ENCODE peak calls at places on chromosome 11, in six cellular contexts. V is endothelial cell, B is RWPE1, L is fibroblast of lung, H is astrocyte of the cerebellum, O is GM13976. M is an unnamed sample.

GRCh38 chr11:34180045-34180813 is 74.8 kb downstream of the NAT10 start:
- DNase-seq in H (no peak), V (no peak), O (peak; percentile 69), B (no peak), L (no peak), M (peak; percentile 62)

GRCh38 chr11:71256080-71256479 is 3.7 kb upstream of the SHANK2 start:
- DNase-seq in O (no peak), V (no peak), L (no peak), B (no peak), H (no peak), M (no peak)

GRCh38 chr11:71304491-71304890 is 52.1 kb upstream of the SHANK2 start:
- DNase-seq in V (no peak), O (no peak), H (no peak), L (no peak), B (no peak), M (no peak)

GRCh38 chr11:62665630-62666258 is 632 bp downstream of the CSKMT start:
- DNase-seq in B (peak; percentile 46), O (peak; percentile 62), L (peak; percentile 66), V (peak; percentile 52), H (no peak), M (no peak)

GRCh38 chr11:10329935-10330334 is 25.1 kb downstream of the ADM start:
- DNase-seq in V (no peak), B (no peak), L (peak; percentile 89), H (peak; percentile 74), O (no peak), M (no peak)

GRCh38 chr11:46659908-46660307 is 40.5 kb downstream of the ARHGAP1 start:
- DNase-seq in L (peak; percentile 83), B (no peak), H (peak; percentile 62), V (no peak), O (no peak), M (no peak)

GRCh38 chr11:4125141-4125540 is 30.5 kb downstream of the RRM1 start:
- DNase-seq in L (peak; percentile 6), V (no peak), O (no peak), B (peak; percentile 31), H (no peak), M (no peak)

GRCh38 chr11:133509924-133510697 is 22.2 kb downstream of the OPCML start:
- DNase-seq in O (no peak), L (no peak), B (no peak), V (no peak), H (no peak), M (no peak)

GRCh38 chr11:67468509-67468834 is 579 bp downstream of the TMEM134 start:
- DNase-seq in L (no peak), V (peak; percentile 31), B (no peak), H (no peak), O (no peak), M (no peak)

GRCh38 chr11:43756575-43756974 is 76.0 kb downstream of the HSD17B12 start:
- DNase-seq in L (peak; percentile 59), V (no peak), H (no peak), B (no peak), O (no peak), M (no peak)

DNA sequence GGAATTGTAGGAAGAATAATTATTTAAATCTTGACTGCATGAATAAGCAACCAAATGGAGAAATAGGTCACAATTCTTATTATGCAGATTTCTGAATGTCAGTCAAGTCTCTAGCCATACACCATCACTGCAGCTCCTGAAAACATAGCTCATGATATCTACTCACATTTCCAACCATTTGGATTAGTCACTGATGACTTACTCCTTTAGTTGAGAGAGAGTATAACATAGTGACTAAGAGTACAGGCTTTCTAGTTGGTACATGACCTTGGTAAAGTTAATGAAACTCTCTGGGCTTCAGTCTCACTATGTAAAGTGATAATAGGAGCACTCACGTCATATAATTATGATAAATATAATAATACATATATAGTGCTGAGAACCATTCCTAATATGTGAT is 265.2 kb downstream of the KCNA4 start:
- DNase-seq in B (peak; percentile 38), L (peak; percentile 6), V (no peak), H (no peak), O (no peak), M (no peak)
- TF ChIP-seq CTCF in B (no peak), L (no peak), V (no peak), H (no peak), O (no peak), M (no peak)

GRCh38 chr11:12100429-12100828 is 10.0 kb upstream of the MICAL2 start:
- DNase-seq in V (no peak), L (no peak), H (no peak), O (no peak), B (no peak), M (no peak)

GRCh38 chr11:12098601-12099000 is 11.8 kb upstream of the MICAL2 start:
- DNase-seq in O (no peak), L (no peak), B (no peak), V (no peak), H (no peak), M (no peak)

GRCh38 chr11:12100886-12101285 is 9.5 kb upstream of the MICAL2 start:
- DNase-seq in B (no peak), V (no peak), L (no peak), H (no peak), O (no peak), M (no peak)

GRCh38 chr11:12101318-12101717 is 9.1 kb upstream of the MICAL2 start:
- DNase-seq in L (no peak), H (no peak), O (no peak), B (no peak), V (no peak), M (no peak)

DNA sequence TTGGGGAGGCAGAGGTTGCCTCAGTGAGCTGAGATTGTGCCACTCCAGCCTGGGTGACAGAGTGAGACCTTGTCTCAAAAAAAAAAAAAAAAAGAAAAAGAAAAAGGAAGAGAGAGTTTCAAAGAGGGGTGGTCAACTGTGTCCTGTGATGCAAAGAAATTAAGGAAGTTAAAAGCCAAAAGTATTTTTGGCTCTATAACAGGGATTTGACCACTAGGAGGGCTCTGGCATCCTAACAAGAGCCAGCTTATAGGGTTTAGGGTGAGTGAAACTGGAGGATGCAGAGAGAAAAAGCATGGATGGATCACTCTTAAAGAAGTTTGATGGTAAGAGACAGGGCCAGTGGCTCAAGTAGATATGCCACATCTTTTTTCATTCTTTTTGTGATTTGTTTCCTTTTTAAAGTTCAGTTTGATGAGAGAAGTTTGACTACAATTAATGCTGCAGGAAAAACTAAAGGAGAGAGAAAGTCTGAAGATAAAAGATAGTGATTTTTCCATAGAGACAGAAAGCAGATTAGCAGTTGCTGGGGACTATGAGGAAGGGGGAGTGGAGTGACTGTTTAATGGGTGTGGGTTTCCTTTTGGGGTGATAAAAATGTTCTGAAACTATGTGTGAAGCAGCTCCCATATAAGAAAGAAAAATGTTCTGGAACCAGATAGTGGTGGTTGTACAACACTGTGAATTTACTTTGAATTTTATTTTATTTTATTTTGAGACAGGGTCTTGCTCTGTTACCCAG is 11.1 kb upstream of the MICAL2 start:
- DNase-seq in O (no peak), H (no peak), B (no peak), V (no peak), L (no peak), M (no peak)
- TF ChIP-seq CTCF in O (no peak), H (no peak), B (no peak), V (no peak), L (peak; percentile 17), M (no peak)

GRCh38 chr11:117945047-117945820 is 16.0 kb upstream of the TMPRSS13 start:
- DNase-seq in L (no peak), V (no peak), O (no peak), H (no peak), B (no peak), M (no peak)
- TF ChIP-seq CTCF in L (no peak), V (peak; percentile 40), O (no peak), H (peak; percentile 2), B (no peak), M (no peak)

GRCh38 chr11:77094841-77095365 is 7.7 kb upstream of the OMP start:
- DNase-seq in B (no peak), H (no peak), O (no peak), V (no peak), L (no peak), M (no peak)
- TF ChIP-seq CTCF in B (no peak), H (peak; percentile 28), O (no peak), V (no peak), L (no peak), M (no peak)

M was measured in GM13977.